ENCODE peak calls at places on chromosome 17, in eight cellular contexts. A, S, D, X, L, T, J and N are unnamed samples. For H3K27me3, the result is how much of the 10 kb centered on the place peaks cover.

GRCh38 chr17:7393613-7394451 is 493 bp downstream of the PLSCR3 start:
- DNase-seq in A (no peak), S (no peak), D (peak), X (no peak), L (peak), T (no peak), J (peak), N (no peak)

GRCh38 chr17:14775761-14776492 is 475.0 kb downstream of the HS3ST3B1 start:
- DNase-seq in A (no peak), S (peak), D (no peak), X (peak), L (no peak), T (peak), J (no peak), N (peak)

GRCh38 chr17:62625184-62625869 is 2.1 kb upstream of the MRC2 start:
- DNase-seq in A (no peak), S (no peak), D (no peak), X (no peak), L (no peak), T (no peak), J (no peak), N (no peak)

GRCh38 chr17:37039269-37039668 is 90.5 kb downstream of the AATF start:
- DNase-seq in A (no peak), S (no peak), D (no peak), X (no peak), L (no peak), T (no peak), J (no peak), N (no peak)

GRCh38 chr17:68634345-68634876 is 33.2 kb upstream of the FAM20A start:
- DNase-seq in A (no peak), S (no peak), D (no peak), X (no peak), L (no peak), T (no peak), J (no peak), N (no peak)

GRCh38 chr17:35046740-35047283 is 16.7 kb downstream of the RFFL start:
- DNase-seq in A (no peak), S (peak), D (no peak), X (no peak), L (no peak), T (peak), J (no peak), N (peak)

GRCh38 chr17:32755045-32755805 is 121.7 kb downstream of the MYO1D start:
- DNase-seq in A (no peak), S (peak), D (no peak), X (no peak), L (no peak), T (peak), J (no peak), N (peak)

GRCh38 chr17:64277831-64278562 is 14.9 kb upstream of the TEX2 start:
- DNase-seq in A (no peak), S (no peak), D (no peak), X (no peak), L (no peak), T (no peak), J (no peak), N (no peak)

GRCh38 chr17:10295728-10296343 is 77.0 kb downstream of the MYH13 start:
- DNase-seq in A (no peak), S (no peak), D (peak), X (no peak), L (peak), T (peak), J (peak), N (peak)

GRCh38 chr17:64496348-64496785 is 487 bp downstream of the POLG2 start:
- DNase-seq in A (no peak), S (no peak), D (no peak), X (no peak), L (no peak), T (no peak), J (no peak), N (no peak)

GRCh38 chr17:43634681-43635125 is 27.0 kb downstream of the MEOX1 start:
- DNase-seq in A (no peak), S (peak), D (peak), X (no peak), L (no peak), T (peak), J (no peak), N (peak)

GRCh38 chr17:5706835-5707234 is 122.5 kb upstream of the NLRP1 start:
- DNase-seq in A (no peak), S (peak), D (peak), X (peak), L (peak), T (peak), J (peak), N (peak)

GRCh38 chr17:71709974-71710373 is 410.8 kb upstream of the SOX9 start:
- DNase-seq in A (no peak), S (peak), D (no peak), X (no peak), L (no peak), T (peak), J (no peak), N (no peak)

GRCh38 chr17:17403899-17404576 is 72.8 kb upstream of the MED9 start:
- DNase-seq in A (no peak), S (no peak), D (no peak), X (no peak), L (no peak), T (no peak), J (no peak), N (no peak)

GRCh38 chr17:77618731-77619130 is 339.8 kb upstream of the TNRC6C start:
- DNase-seq in A (no peak), S (no peak), D (no peak), X (no peak), L (no peak), T (no peak), J (no peak), N (no peak)

GRCh38 chr17:42798383-42799380 is at the start of the genes CNTD1 and COA3:
- DNase-seq in A (no peak), S (peak), D (peak), X (peak), L (peak), T (peak), J (peak), N (peak)

GRCh38 chr17:76714822-76715461 is 4.2 kb upstream of the MXRA7 start:
- DNase-seq in A (no peak), S (no peak), D (peak), X (peak), L (peak), T (no peak), J (peak), N (no peak)

GRCh38 chr17:29042679-29043538 is at the start of gene PIPOX:
- DNase-seq in A (no peak), S (peak), D (no peak), X (peak), L (no peak), T (peak), J (peak), N (peak)

GRCh38 chr17:42284020-42284369 is 4.3 kb upstream of the STAT5A start:
- DNase-seq in A (no peak), S (no peak), D (no peak), X (no peak), L (peak), T (no peak), J (no peak), N (no peak)

GRCh38 chr17:45370949-45371413 is 54.2 kb upstream of the MAP3K14 start:
- DNase-seq in A (no peak), S (no peak), D (no peak), X (no peak), L (no peak), T (peak), J (no peak), N (peak)

GRCh38 chr17:40558651-40559015 is 6.6 kb downstream of the CCR7 start:
- DNase-seq in A (no peak), S (no peak), D (no peak), X (no peak), L (no peak), T (no peak), J (no peak), N (no peak)

GRCh38 chr17:29257756-29258155 is 11.1 kb downstream of the CRYBA1 start:
- DNase-seq in A (no peak), S (no peak), D (no peak), X (no peak), L (no peak), T (no peak), J (no peak), N (no peak)

GRCh38 chr17:40538936-40539705 is 26.2 kb downstream of the CCR7 start:
- DNase-seq in A (no peak), S (no peak), D (no peak), X (no peak), L (no peak), T (no peak), J (no peak), N (no peak)

GRCh38 chr17:32769846-32770245 is 107.1 kb downstream of the MYO1D start:
- DNase-seq in A (no peak), S (no peak), D (no peak), X (no peak), L (no peak), T (no peak), J (no peak), N (no peak)

GRCh38 chr17:1764274-1764673 is 2.4 kb downstream of the SERPINF1 start:
- DNase-seq in A (no peak), S (peak), D (peak), X (peak), L (peak), T (peak), J (no peak), N (peak)

GRCh38 chr17:6756425-6757012 is 673 bp downstream of the XAF1 start:
- DNase-seq in A (no peak), S (no peak), D (no peak), X (no peak), L (peak), T (no peak), J (no peak), N (no peak)

GRCh38 chr17:76840884-76841775 is 27.1 kb upstream of the MGAT5B start:
- DNase-seq in A (no peak), S (no peak), D (no peak), X (no peak), L (no peak), T (no peak), J (no peak), N (no peak)

GRCh38 chr17:67123692-67124091 is 79.3 kb downstream of the CACNG1 start:
- DNase-seq in A (no peak), S (no peak), D (no peak), X (no peak), L (no peak), T (no peak), J (no peak), N (no peak)

GRCh38 chr17:13869301-13869700 is 200.0 kb upstream of the COX10 start:
- DNase-seq in A (no peak), S (peak), D (no peak), X (no peak), L (no peak), T (peak), J (no peak), N (peak)

GRCh38 chr17:42428141-42428944 is 5.3 kb upstream of the CAVIN1 start:
- DNase-seq in A (no peak), S (peak), D (no peak), X (peak), L (no peak), T (peak), J (no peak), N (peak)

GRCh38 chr17:56125830-56126819 is 27.1 kb upstream of the ANKFN1 start:
- DNase-seq in A (no peak), S (peak), D (no peak), X (peak), L (no peak), T (peak), J (peak), N (peak)

GRCh38 chr17:78133971-78134898 is 3.7 kb downstream of the TMC8 start:
- DNase-seq in A (no peak), S (no peak), D (no peak), X (peak), L (no peak), T (no peak), J (peak), N (no peak)

GRCh38 chr17:81959362-81960129 is 1.4 kb downstream of the NOTUM start:
- DNase-seq in A (no peak), S (no peak), D (peak), X (peak), L (peak), T (peak), J (peak), N (no peak)

GRCh38 chr17:81961554-81962498 is 839 bp upstream of the NOTUM start:
- DNase-seq in A (no peak), S (no peak), D (no peak), X (no peak), L (no peak), T (no peak), J (peak), N (no peak)

GRCh38 chr17:81962499-81963441 is 1.8 kb upstream of the NOTUM start:
- DNase-seq in A (no peak), S (no peak), D (no peak), X (no peak), L (peak), T (no peak), J (no peak), N (no peak)

GRCh38 chr17:81960130-81960958 is 643 bp downstream of the NOTUM start:
- DNase-seq in A (no peak), S (no peak), D (no peak), X (no peak), L (peak), T (no peak), J (peak), N (no peak)

GRCh38 chr17:81961087-81961514 is at the start of gene NOTUM:
- DNase-seq in A (no peak), S (no peak), D (peak), X (no peak), L (peak), T (peak), J (peak), N (no peak)
- TF ChIP-seq CTCF in A (peak), S (no peak), D (peak), X (no peak), L (no peak), T (peak), J (peak), N (peak)

GRCh38 chr17:59356543-59357218 is 25.2 kb downstream of the YPEL2 start:
- DNase-seq in A (no peak), S (peak), D (no peak), X (no peak), L (no peak), T (peak), J (no peak), N (no peak)

GRCh38 chr17:59353936-59354755 is 22.7 kb downstream of the YPEL2 start:
- DNase-seq in A (no peak), S (no peak), D (no peak), X (no peak), L (no peak), T (no peak), J (no peak), N (no peak)

GRCh38 chr17:59355030-59355694 is 23.7 kb downstream of the YPEL2 start:
- DNase-seq in A (no peak), S (no peak), D (no peak), X (peak), L (no peak), T (no peak), J (no peak), N (no peak)

GRCh38 chr17:59355695-59356323 is 24.4 kb downstream of the YPEL2 start:
- DNase-seq in A (no peak), S (no peak), D (no peak), X (no peak), L (no peak), T (no peak), J (no peak), N (no peak)

GRCh38 chr17:59353106-59353854 is 21.8 kb downstream of the YPEL2 start:
- DNase-seq in A (no peak), S (no peak), D (no peak), X (no peak), L (no peak), T (no peak), J (no peak), N (no peak)
- H3K27ac ChIP-seq in A (no peak), S (no peak), D (peak), X (peak), L (no peak), T (no peak), J (no peak), N (no peak)

GRCh38 chr17:74356640-74357465 is 4.8 kb downstream of the BTBD17 start:
- DNase-seq in A (no peak), S (no peak), D (no peak), X (no peak), L (no peak), T (no peak), J (no peak), N (no peak)

GRCh38 chr17:74354561-74354960 is 7.1 kb downstream of the BTBD17 start:
- DNase-seq in A (no peak), S (no peak), D (no peak), X (no peak), L (no peak), T (no peak), J (no peak), N (no peak)

GRCh38 chr17:74353446-74354060 is 8.1 kb downstream of the BTBD17 start:
- DNase-seq in A (no peak), S (no peak), D (no peak), X (no peak), L (no peak), T (no peak), J (no peak), N (no peak)

GRCh38 chr17:74354123-74354522 is 7.5 kb downstream of the BTBD17 start:
- DNase-seq in A (no peak), S (no peak), D (peak), X (no peak), L (no peak), T (peak), J (peak), N (no peak)

GRCh38 chr17:74355065-74355464 is 6.6 kb downstream of the BTBD17 start:
- DNase-seq in A (no peak), S (no peak), D (no peak), X (no peak), L (no peak), T (no peak), J (no peak), N (no peak)
- H3K27me3 ChIP-seq in A (under half), S (under half), D (under half), X (under half), L (under half), T (under half), J (under half), N (under half)

DNA sequence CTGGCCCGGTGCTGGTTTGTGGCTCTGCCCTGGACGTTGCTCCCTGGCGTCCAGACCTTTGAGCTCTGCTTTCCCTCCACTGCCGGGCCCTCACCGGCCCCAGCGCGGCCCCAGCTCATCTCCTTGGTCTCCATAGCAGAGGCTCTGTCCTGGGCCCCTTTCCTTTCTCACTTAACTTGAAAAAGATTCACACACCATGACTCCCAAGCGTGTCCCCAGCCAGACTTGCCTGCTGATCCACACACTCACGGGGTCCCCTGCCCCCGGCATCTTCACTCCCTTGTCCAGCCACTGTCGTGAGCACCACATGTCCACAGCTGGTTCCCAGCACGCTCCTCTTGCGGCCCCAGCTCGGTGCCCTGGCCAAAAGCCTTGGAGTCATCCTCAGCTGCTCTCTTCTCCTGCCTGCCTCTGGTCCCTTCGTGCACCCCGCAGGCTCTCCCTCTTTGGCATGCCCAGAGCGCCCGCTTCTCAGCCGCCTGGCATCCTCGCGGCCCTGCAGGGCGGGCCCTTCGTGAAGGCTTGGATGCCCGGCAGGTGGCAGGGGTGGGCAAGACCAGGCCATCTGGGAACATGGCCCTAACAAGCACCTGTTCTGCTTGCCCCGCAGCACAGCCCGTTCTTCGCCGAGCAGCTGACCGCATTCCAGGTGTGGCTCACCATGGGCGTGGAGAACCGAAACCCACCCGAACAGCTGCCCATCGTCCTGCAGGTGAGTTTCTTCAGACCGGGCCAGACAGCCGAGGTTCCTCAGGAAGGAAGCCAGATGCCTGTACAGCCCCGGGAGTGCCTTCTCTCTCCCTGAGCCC is 145.6 kb upstream of the CHMP6 start:
- DNase-seq in A (no peak), S (no peak), D (peak), X (no peak), L (no peak), T (no peak), J (no peak), N (no peak)
- TF ChIP-seq CTCF in A (no peak), S (no peak), D (peak), X (peak), L (no peak), T (no peak), J (no peak), N (no peak)

GRCh38 chr17:81339180-81339501 is 44.0 kb upstream of the SLC38A10 start:
- DNase-seq in A (no peak), S (no peak), D (no peak), X (no peak), L (peak), T (no peak), J (peak), N (no peak)

GRCh38 chr17:81336296-81336929 is 41.3 kb upstream of the SLC38A10 start:
- DNase-seq in A (no peak), S (no peak), D (no peak), X (peak), L (peak), T (no peak), J (no peak), N (no peak)

GRCh38 chr17:81338301-81339179 is 43.4 kb upstream of the SLC38A10 start:
- DNase-seq in A (no peak), S (no peak), D (no peak), X (no peak), L (peak), T (peak), J (peak), N (no peak)

GRCh38 chr17:81336930-81337325 is 41.8 kb upstream of the SLC38A10 start:
- DNase-seq in A (no peak), S (no peak), D (no peak), X (no peak), L (peak), T (no peak), J (no peak), N (no peak)

DNA sequence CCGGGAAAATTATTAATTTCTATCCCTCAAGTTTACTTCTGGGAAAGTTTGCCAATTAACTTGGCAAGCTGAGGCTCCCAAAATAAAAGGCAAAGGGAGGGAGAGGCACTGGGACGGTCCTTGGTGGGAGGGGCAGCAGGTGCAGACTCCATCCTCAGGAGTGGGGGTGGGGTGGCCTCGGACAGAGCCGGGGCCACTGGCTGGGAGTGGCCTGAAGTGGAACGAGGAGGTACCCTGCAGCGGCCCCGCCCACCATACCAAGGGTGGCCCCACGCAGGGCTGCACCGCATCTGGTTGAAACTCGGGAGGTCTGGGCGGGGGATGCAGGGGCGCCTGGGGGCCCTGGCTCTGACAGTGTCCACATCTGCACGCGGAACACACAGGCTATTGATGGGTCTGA is 42.3 kb upstream of the SLC38A10 start:
- DNase-seq in A (no peak), S (no peak), D (no peak), X (peak), L (peak), T (no peak), J (peak), N (no peak)
- H3K27ac ChIP-seq in A (no peak), S (no peak), D (no peak), X (peak), L (no peak), T (no peak), J (no peak), N (no peak)